ENCODE peak calls at places on chromosomes 7 and 10, in five cellular contexts. Z is activated naive CD8-positive, alpha-beta T cell treated with anti-CD3 and anti-CD28 coated beads, Interleukin-2, amount 50 U/mL, for 24 hours; G is ELR; C is left colon; A is T-helper 9 cell. L is an unnamed sample.

GRCh38 chr7:25037325-25037724 is 57.3 kb upstream of the OSBPL3 start:
- DNase-seq in Z (no peak), G (no peak), C (no peak), A (no peak), L (no peak)

GRCh38 chr7:75716992-75717626 is 21.6 kb downstream of the HIP1 start:
- DNase-seq in Z (no peak), G (peak; percentile 90), C (no peak), A (no peak), L (no peak)

GRCh38 chr10:13708256-13708990 is 121.7 kb downstream of the PRPF18 start:
- DNase-seq in Z (no peak), G (peak; percentile 85), C (no peak), A (no peak), L (no peak)

GRCh38 chr10:114403545-114404161 is 649 bp downstream of the AFAP1L2 start:
- DNase-seq in Z (no peak), G (no peak), C (no peak), A (no peak), L (no peak)

GRCh38 chr10:61903184-61903990 is 1.9 kb downstream of the ARID5B start:
- DNase-seq in Z (peak; percentile 78), G (peak; percentile 67), C (peak; percentile 67), A (peak; percentile 47), L (peak; percentile 76)

GRCh38 chr7:76063114-76063513 is 15.2 kb downstream of the MDH2 start:
- DNase-seq in Z (no peak), G (no peak), C (no peak), A (no peak), L (no peak)

GRCh38 chr7:127953966-127954365 is 77.3 kb downstream of the LRRC4 start:
- DNase-seq in Z (no peak), G (no peak), C (no peak), A (no peak), L (no peak)

GRCh38 chr7:106418094-106418493 is 133.3 kb upstream of the NAMPT start:
- DNase-seq in Z (no peak), G (no peak), C (no peak), A (no peak), L (no peak)

GRCh38 chr10:27819781-27820531 is 74.3 kb upstream of the MKX start:
- DNase-seq in Z (no peak), G (peak; percentile 53), C (no peak), A (no peak), L (no peak)

GRCh38 chr10:51108404-51108803 is 34.1 kb downstream of the PRKG1 start:
- DNase-seq in Z (no peak), G (no peak), C (no peak), A (no peak), L (no peak)

GRCh38 chr7:43492906-43493305 is 90.0 kb upstream of the STK17A start:
- DNase-seq in Z (no peak), G (no peak), C (no peak), A (no peak), L (no peak)

GRCh38 chr10:18610517-18610916 is 40.9 kb downstream of the NSUN6 start:
- DNase-seq in Z (no peak), G (peak; percentile 71), C (peak; percentile 35), A (no peak), L (no peak)

GRCh38 chr7:151730591-151730990 is 146.3 kb downstream of the PRKAG2 start:
- DNase-seq in Z (no peak), G (no peak), C (no peak), A (no peak), L (no peak)

GRCh38 chr7:42692609-42693008 is 219.3 kb downstream of the C7orf25 start:
- DNase-seq in Z (no peak), G (no peak), C (no peak), A (no peak), L (no peak)

GRCh38 chr10:51950371-51950995 is 251.1 kb upstream of the CSTF2T start:
- DNase-seq in Z (no peak), G (no peak), C (no peak), A (no peak), L (no peak)

GRCh38 chr7:24740821-24741220 is 16.4 kb downstream of the GSDME start:
- DNase-seq in Z (no peak), G (no peak), C (no peak), A (no peak), L (no peak)

GRCh38 chr10:117360016-117360415 is 15.2 kb downstream of the PDZD8 start:
- DNase-seq in Z (no peak), G (peak; percentile 64), C (no peak), A (no peak), L (no peak)

GRCh38 chr10:124125305-124126116 is 32.1 kb upstream of the CHST15 start:
- DNase-seq in Z (no peak), G (peak; percentile 67), C (no peak), A (no peak), L (no peak)

GRCh38 chr10:130492266-130492934 is 356.2 kb downstream of the GLRX3 start:
- DNase-seq in Z (no peak), G (no peak), C (no peak), A (no peak), L (no peak)

GRCh38 chr10:48592346-48592745 is 12.5 kb downstream of the ARHGAP22 start:
- DNase-seq in Z (no peak), G (no peak), C (no peak), A (no peak), L (no peak)

GRCh38 chr7:38367301-38367700 is 93.9 kb upstream of the TARP start:
- DNase-seq in Z (no peak), G (no peak), C (no peak), A (no peak), L (no peak)

GRCh38 chr10:124587811-124588211 is 126.2 kb downstream of the LHPP start:
- DNase-seq in Z (no peak), G (no peak), C (no peak), A (no peak), L (peak; percentile 19)

GRCh38 chr10:60990663-60991062 is 46.7 kb upstream of the RHOBTB1 start:
- DNase-seq in Z (no peak), G (no peak), C (no peak), A (no peak), L (no peak)

GRCh38 chr10:30704016-30704600 is 74.6 kb upstream of the LYZL2 start:
- DNase-seq in Z (no peak), G (no peak), C (no peak), A (no peak), L (no peak)

GRCh38 chr10:80924063-80924952 is 386.6 kb downstream of the SH2D4B start:
- DNase-seq in Z (peak; percentile 23), G (peak; percentile 38), C (no peak), A (no peak), L (no peak)

GRCh38 chr7:87567052-87567451 is 33.6 kb downstream of the ABCB1 start:
- DNase-seq in Z (no peak), G (no peak), C (no peak), A (no peak), L (no peak)

GRCh38 chr10:13882112-13882711 is 295.4 kb downstream of the PRPF18 start:
- DNase-seq in Z (no peak), G (peak; percentile 100), C (no peak), A (no peak), L (no peak)